ENCODE peak calls at places on chromosomes 4 and X, in five cellular contexts. H, P, R, S and K are unnamed samples.

GRCh38 chrX:140948827-140949226 is 53.6 kb upstream of the SPANXB1 start:
- DNase-seq in H (no peak), P (no peak), R (no peak), S (no peak), K (no peak)

GRCh38 chrX:118698516-118699247 is 28.7 kb upstream of the IL13RA1 start:
- DNase-seq in H (no peak), P (no peak), R (no peak), S (no peak), K (no peak)

GRCh38 chrX:100687546-100687945 is 43.5 kb downstream of the SRPX2 start:
- DNase-seq in H (no peak), P (no peak), R (no peak), S (no peak), K (no peak)

GRCh38 chr4:15544196-15544730 is 74.6 kb downstream of the CC2D2A start:
- DNase-seq in H (no peak), P (no peak), R (no peak), S (no peak), K (no peak)

GRCh38 chr4:65259251-65259650 is 411.0 kb downstream of the EPHA5 start:
- DNase-seq in H (no peak), P (no peak), R (no peak), S (no peak), K (no peak)

GRCh38 chrX:73262991-73263390 is 48.3 kb upstream of the NAP1L2 start:
- DNase-seq in H (no peak), P (no peak), R (no peak), S (peak), K (no peak)

GRCh38 chr4:53885668-53886067 is 178.7 kb downstream of the CHIC2 start:
- DNase-seq in H (no peak), P (no peak), R (no peak), S (no peak), K (no peak)

GRCh38 chrX:133254666-133255065 is 36.5 kb upstream of the TFDP3 start:
- DNase-seq in H (no peak), P (no peak), R (no peak), S (no peak), K (no peak)

GRCh38 chr4:30825008-30825765 is 105.0 kb downstream of the PCDH7 start:
- DNase-seq in H (no peak), P (no peak), R (no peak), S (no peak), K (no peak)

GRCh38 chr4:83438719-83439118 is 16.9 kb downstream of the HELQ start:
- DNase-seq in H (no peak), P (no peak), R (no peak), S (no peak), K (no peak)